ENCODE peak calls at places on chromosomes 11 and 22, in seven cellular contexts. Y, V, U, E, C, D and Z are unnamed samples.

GRCh38 chr11:119634301-119634700 is 94.7 kb downstream of the NECTIN1 start:
- DNase-seq in Y (no peak), V (no peak), U (no peak), E (no peak), C (no peak), D (no peak), Z (no peak)

GRCh38 chr22:33853200-33854097 is 66.8 kb downstream of the LARGE1 start:
- DNase-seq in Y (no peak), V (peak; percentile 38), U (peak; percentile 81), E (no peak), C (no peak), D (peak; percentile 69), Z (no peak)

GRCh38 chr11:32892355-32893090 is at the start of gene QSER1:
- DNase-seq in Y (peak; percentile 72), V (peak; percentile 88), U (peak; percentile 79), E (peak; percentile 65), C (peak; percentile 87), D (peak; percentile 72), Z (peak; percentile 62)

GRCh38 chr11:108947654-108948570 is 283.0 kb downstream of the DDX10 start:
- DNase-seq in Y (no peak), V (no peak), U (no peak), E (no peak), C (no peak), D (no peak), Z (no peak)

GRCh38 chr22:39434243-39434653 is 22.6 kb upstream of the MGAT3 start:
- DNase-seq in Y (no peak), V (no peak), U (no peak), E (no peak), C (no peak), D (no peak), Z (no peak)

GRCh38 chr22:23380230-23380573 is 199.9 kb downstream of the IGLL1 start:
- DNase-seq in Y (no peak), V (no peak), U (no peak), E (no peak), C (no peak), D (no peak), Z (no peak)

GRCh38 chr11:75574698-75575265 is 12.7 kb downstream of the SERPINH1 start:
- DNase-seq in Y (no peak), V (no peak), U (no peak), E (no peak), C (no peak), D (no peak), Z (no peak)

GRCh38 chr11:35166369-35167360 is 27.7 kb downstream of the CD44 start:
- DNase-seq in Y (no peak), V (no peak), U (peak; percentile 50), E (peak; percentile 40), C (no peak), D (no peak), Z (no peak)

GRCh38 chr22:35480627-35481565 is 59.7 kb upstream of the RASD2 start:
- DNase-seq in Y (no peak), V (no peak), U (peak; percentile 69), E (no peak), C (no peak), D (no peak), Z (no peak)

GRCh38 chr11:129434641-129435498 is 59.2 kb downstream of the BARX2 start:
- DNase-seq in Y (no peak), V (no peak), U (no peak), E (no peak), C (no peak), D (no peak), Z (no peak)

GRCh38 chr11:30244255-30244654 is 13.4 kb downstream of the FSHB start:
- DNase-seq in Y (no peak), V (no peak), U (no peak), E (no peak), C (no peak), D (no peak), Z (no peak)

GRCh38 chr11:94787798-94788197 is 19.6 kb downstream of the AMOTL1 start:
- DNase-seq in Y (no peak), V (no peak), U (no peak), E (no peak), C (no peak), D (peak; percentile 73), Z (no peak)

DNA sequence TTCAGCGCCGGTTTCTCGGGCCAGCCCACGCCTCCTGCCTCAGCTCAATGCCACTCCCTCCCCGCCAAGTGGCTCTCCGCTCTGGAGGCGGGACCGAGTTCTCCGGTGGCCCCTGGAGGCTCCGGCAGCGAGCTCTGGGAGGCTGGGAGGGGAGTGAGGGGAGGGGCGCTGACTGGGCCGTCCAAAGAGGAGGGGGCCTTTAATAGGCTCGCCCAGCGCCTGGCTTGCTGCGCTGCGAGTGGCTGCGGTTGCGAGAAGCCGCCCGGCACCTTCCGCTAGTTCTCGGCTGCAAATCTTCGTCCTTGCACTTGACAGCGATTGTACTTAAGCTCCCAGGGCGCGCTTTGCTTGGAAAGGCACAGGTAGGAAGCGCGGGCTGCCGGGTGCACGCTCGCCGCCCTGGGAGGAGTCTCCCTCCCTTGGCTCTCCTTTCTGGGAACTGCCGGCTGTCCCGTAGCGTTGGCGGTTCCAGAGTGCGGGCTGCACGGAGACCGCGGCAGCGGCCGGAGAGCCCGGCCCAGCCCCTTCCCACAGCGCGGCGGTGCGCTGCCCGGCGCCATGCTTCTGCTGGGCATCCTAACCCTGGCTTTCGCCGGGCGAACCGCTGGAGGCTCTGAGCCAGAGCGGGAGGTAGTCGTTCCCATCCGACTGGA is at the start of gene ADAMTS15:
- DNase-seq in Y (peak; percentile 83), V (peak; percentile 93), U (peak; percentile 79), E (no peak), C (peak; percentile 93), D (peak; percentile 57), Z (no peak)
- H3K4me1 ChIP-seq in Y (peaks cover 12% of the 10 kb centered on the region), V (peaks cover 9% of the 10 kb centered on the region), U (peaks cover 30% of the 10 kb centered on the region), E (no peaks in the 10 kb centered on the region), C (peaks cover 38% of the 10 kb centered on the region), D (peaks cover 23% of the 10 kb centered on the region), Z (no peaks in the 10 kb centered on the region)

DNA sequence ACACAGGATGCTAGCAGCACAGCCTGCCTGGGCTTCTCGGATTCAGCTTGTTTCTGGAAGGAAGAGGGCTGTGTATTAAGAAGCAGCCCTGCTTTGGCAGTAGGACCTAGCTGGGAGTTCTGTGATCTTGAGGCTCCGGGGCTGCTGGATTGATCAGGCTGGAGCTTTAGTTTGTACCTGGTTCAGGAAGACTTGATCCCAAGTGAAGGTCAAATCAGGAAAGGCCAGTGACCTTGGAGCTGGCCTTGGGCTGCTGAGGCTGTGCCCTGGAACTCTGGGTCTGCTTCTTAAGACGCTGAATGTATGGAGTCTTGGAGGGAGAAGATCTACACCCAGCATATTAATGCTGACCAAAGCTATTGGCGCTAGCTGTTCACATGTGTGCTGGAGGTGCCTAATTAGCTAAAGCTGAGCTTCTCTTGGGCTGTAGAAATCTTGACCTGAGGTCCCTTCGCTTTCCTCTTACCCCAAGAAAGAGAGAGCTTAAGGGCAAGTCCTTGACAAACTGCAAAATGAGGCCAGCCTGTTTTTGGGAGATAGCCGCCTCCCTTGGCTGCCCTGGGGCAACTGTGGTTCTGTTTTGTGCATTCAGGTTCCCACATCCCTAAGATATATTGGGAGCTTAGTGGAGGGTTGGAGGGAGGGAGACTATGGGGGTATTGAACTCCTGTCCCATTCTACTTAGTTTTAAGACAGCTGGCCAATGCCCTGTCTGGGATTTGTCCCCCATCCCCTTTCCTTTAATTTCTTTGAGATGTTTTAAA is 135.9 kb downstream of the DBX1 start:
- DNase-seq in Y (no peak), V (no peak), U (no peak), E (no peak), C (no peak), D (no peak), Z (no peak)
- H3K4me3 ChIP-seq in Y (no peak overlapping the region), V (peak overlapping the region; percentile 50), U (no peak overlapping the region), E (no peak overlapping the region), C (no peak overlapping the region), D (no peak overlapping the region), Z (no peak overlapping the region)

DNA sequence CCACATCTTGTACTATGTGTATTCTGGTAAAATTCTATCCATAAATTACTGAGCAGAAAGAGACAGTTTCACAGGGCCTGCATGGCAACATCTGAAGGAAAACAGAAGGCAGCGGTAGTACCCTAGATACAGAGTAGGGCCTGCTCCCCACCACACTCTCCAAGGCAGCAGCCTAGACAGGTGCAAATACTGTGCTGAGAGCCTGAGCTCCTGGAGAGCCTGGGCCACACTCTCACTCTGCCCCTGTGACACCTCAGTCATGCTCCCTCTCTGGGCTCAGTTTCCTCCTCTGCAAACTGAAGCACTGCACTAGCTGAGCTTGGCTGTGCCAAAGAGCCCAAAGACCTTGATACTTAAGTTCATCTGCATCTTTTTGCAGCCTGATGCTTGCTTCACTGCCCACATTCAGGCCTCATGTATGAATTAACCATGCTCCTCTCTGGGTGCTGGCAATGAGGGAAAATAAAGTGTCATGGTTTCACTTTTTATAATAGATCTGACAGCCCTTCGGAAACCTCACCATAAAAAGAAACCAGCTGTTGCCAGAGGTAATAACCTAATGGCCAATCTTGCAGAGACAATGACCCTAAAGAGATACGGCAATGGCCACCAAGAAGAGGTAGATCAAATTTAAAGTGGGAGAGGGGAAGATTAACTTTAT is 104.7 kb downstream of the PLEKHA7 start:
- DNase-seq in Y (no peak), V (no peak), U (no peak), E (no peak), C (no peak), D (no peak), Z (no peak)
- H3K4me1 ChIP-seq in Y (no peaks in the 10 kb centered on the region), V (peaks cover 32% of the 10 kb centered on the region), U (peaks cover 15% of the 10 kb centered on the region), E (no peaks in the 10 kb centered on the region), C (peaks cover 15% of the 10 kb centered on the region), D (peaks cover 33% of the 10 kb centered on the region), Z (no peaks in the 10 kb centered on the region)

GRCh38 chr11:59771605-59772004 is 16.4 kb downstream of the STX3 start:
- DNase-seq in Y (no peak), V (no peak), U (no peak), E (no peak), C (no peak), D (no peak), Z (no peak)
- H3K4me3 ChIP-seq in Y (no peak overlapping the region), V (no peak overlapping the region), U (no peak overlapping the region), E (no peak overlapping the region), C (no peak overlapping the region), D (no peak overlapping the region), Z (no peak overlapping the region)

DNA sequence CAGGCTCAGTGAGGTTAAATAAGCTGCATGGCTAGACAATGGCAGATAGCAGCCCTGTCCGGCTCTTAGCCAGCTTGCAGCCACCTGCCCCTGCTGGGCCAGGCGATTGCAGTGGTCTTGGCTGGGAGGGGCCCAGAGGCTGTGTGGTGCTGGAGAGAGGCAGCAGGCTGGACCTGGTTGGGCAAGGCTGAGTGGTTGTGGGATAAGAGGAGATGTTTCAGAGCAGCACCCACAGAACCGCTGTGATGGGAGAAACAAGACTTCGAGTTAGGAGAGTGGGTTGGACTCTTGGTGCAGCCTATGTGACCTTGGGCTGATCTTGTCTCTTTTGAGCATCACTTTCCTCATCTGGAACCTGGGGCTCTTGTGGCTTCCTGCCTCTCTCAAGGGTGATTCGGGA is 25.5 kb downstream of the PTPRJ start:
- DNase-seq in Y (peak; percentile 36), V (peak; percentile 86), U (no peak), E (no peak), C (no peak), D (no peak), Z (peak; percentile 58)
- H3K4me1 ChIP-seq in Y (peaks cover 34% of the 10 kb centered on the region), V (peaks cover 32% of the 10 kb centered on the region), U (peaks cover 55% of the 10 kb centered on the region), E (peaks cover 88% of the 10 kb centered on the region), C (peaks cover 11% of the 10 kb centered on the region), D (peaks cover 12% of the 10 kb centered on the region), Z (peaks cover 65% of the 10 kb centered on the region)

GRCh38 chr11:63887600-63887999 is 29.4 kb downstream of the RCOR2 start:
- DNase-seq in Y (no peak), V (no peak), U (no peak), E (no peak), C (no peak), D (no peak), Z (no peak)
- H3K4me3 ChIP-seq in Y (no peak overlapping the region), V (no peak overlapping the region), U (no peak overlapping the region), E (peak overlapping the region; percentile 77), C (no peak overlapping the region), D (no peak overlapping the region), Z (peak overlapping the region; percentile 80)